ENCODE peak calls at places on chromosomes 1 and 21, in nine cellular contexts. One of them, this sample, is unnamed.

GRCh38 chr1:38817958-38818705 is 41.4 kb downstream of the RRAGC start:
- DNase-seq in colonic mucosa: no peak
- DNase-seq in aorta: peak
- DNase-seq in HT-29: no peak
- DNase-seq in CD4-positive, CD25-positive, alpha-beta regulatory T cell: peak
- DNase-seq in activated naive CD4-positive, alpha-beta T cell treated with anti-CD3 and anti-CD28 coated beads for 36 hours: peak
- DNase-seq in DND-41: no peak
- DNase-seq in heart left ventricle: no peak
- DNase-seq in SK-N-MC: no peak
- DNase-seq in this sample: no peak

GRCh38 chr1:59497616-59498015 is 200.7 kb downstream of the FGGY start:
- DNase-seq in colonic mucosa: no peak
- DNase-seq in SK-N-MC: no peak
- DNase-seq in heart left ventricle: no peak
- DNase-seq in DND-41: no peak
- DNase-seq in activated naive CD4-positive, alpha-beta T cell treated with anti-CD3 and anti-CD28 coated beads for 36 hours: no peak
- DNase-seq in CD4-positive, CD25-positive, alpha-beta regulatory T cell: no peak
- DNase-seq in HT-29: no peak
- DNase-seq in aorta: no peak
- DNase-seq in this sample: no peak

GRCh38 chr1:47407481-47407880 is 8.6 kb upstream of the FOXE3 start:
- DNase-seq in heart left ventricle: no peak
- DNase-seq in HT-29: no peak
- DNase-seq in activated naive CD4-positive, alpha-beta T cell treated with anti-CD3 and anti-CD28 coated beads for 36 hours: no peak
- DNase-seq in SK-N-MC: no peak
- DNase-seq in CD4-positive, CD25-positive, alpha-beta regulatory T cell: no peak
- DNase-seq in colonic mucosa: no peak
- DNase-seq in aorta: no peak
- DNase-seq in DND-41: no peak
- DNase-seq in this sample: no peak

GRCh38 chr1:203534526-203534925 is 40.6 kb downstream of the OPTC start:
- DNase-seq in SK-N-MC: no peak
- DNase-seq in heart left ventricle: peak
- DNase-seq in colonic mucosa: no peak
- DNase-seq in activated naive CD4-positive, alpha-beta T cell treated with anti-CD3 and anti-CD28 coated beads for 36 hours: no peak
- DNase-seq in HT-29: no peak
- DNase-seq in DND-41: no peak
- DNase-seq in CD4-positive, CD25-positive, alpha-beta regulatory T cell: no peak
- DNase-seq in aorta: peak
- DNase-seq in this sample: no peak

GRCh38 chr21:35336534-35336933 is 287.4 kb upstream of the RUNX1 start:
- DNase-seq in activated naive CD4-positive, alpha-beta T cell treated with anti-CD3 and anti-CD28 coated beads for 36 hours: peak
- DNase-seq in heart left ventricle: no peak
- DNase-seq in aorta: no peak
- DNase-seq in SK-N-MC: no peak
- DNase-seq in colonic mucosa: no peak
- DNase-seq in CD4-positive, CD25-positive, alpha-beta regulatory T cell: no peak
- DNase-seq in HT-29: no peak
- DNase-seq in DND-41: no peak
- DNase-seq in this sample: no peak

GRCh38 chr1:118659646-118660045 is 328.5 kb downstream of the TBX15 start:
- DNase-seq in aorta: no peak
- DNase-seq in heart left ventricle: no peak
- DNase-seq in CD4-positive, CD25-positive, alpha-beta regulatory T cell: no peak
- DNase-seq in colonic mucosa: no peak
- DNase-seq in HT-29: no peak
- DNase-seq in DND-41: no peak
- DNase-seq in SK-N-MC: no peak
- DNase-seq in activated naive CD4-positive, alpha-beta T cell treated with anti-CD3 and anti-CD28 coated beads for 36 hours: no peak
- DNase-seq in this sample: no peak

GRCh38 chr1:176879784-176880620 is 284.5 kb downstream of the ASTN1 start:
- DNase-seq in SK-N-MC: no peak
- DNase-seq in colonic mucosa: no peak
- DNase-seq in CD4-positive, CD25-positive, alpha-beta regulatory T cell: no peak
- DNase-seq in heart left ventricle: no peak
- DNase-seq in activated naive CD4-positive, alpha-beta T cell treated with anti-CD3 and anti-CD28 coated beads for 36 hours: no peak
- DNase-seq in aorta: no peak
- DNase-seq in HT-29: no peak
- DNase-seq in DND-41: no peak
- DNase-seq in this sample: no peak

GRCh38 chr1:183480971-183481431 is 8.7 kb downstream of the SMG7 start:
- DNase-seq in HT-29: no peak
- DNase-seq in CD4-positive, CD25-positive, alpha-beta regulatory T cell: no peak
- DNase-seq in DND-41: no peak
- DNase-seq in activated naive CD4-positive, alpha-beta T cell treated with anti-CD3 and anti-CD28 coated beads for 36 hours: no peak
- DNase-seq in SK-N-MC: no peak
- DNase-seq in colonic mucosa: no peak
- DNase-seq in heart left ventricle: no peak
- DNase-seq in aorta: no peak
- DNase-seq in this sample: no peak

GRCh38 chr1:93969371-93969770 is 60.1 kb upstream of the GCLM start:
- DNase-seq in DND-41: no peak
- DNase-seq in colonic mucosa: no peak
- DNase-seq in SK-N-MC: no peak
- DNase-seq in CD4-positive, CD25-positive, alpha-beta regulatory T cell: no peak
- DNase-seq in aorta: no peak
- DNase-seq in heart left ventricle: no peak
- DNase-seq in HT-29: no peak
- DNase-seq in activated naive CD4-positive, alpha-beta T cell treated with anti-CD3 and anti-CD28 coated beads for 36 hours: no peak
- DNase-seq in this sample: no peak

GRCh38 chr1:191876631-191877030 is 281.6 kb upstream of the RGS18 start:
- DNase-seq in CD4-positive, CD25-positive, alpha-beta regulatory T cell: no peak
- DNase-seq in HT-29: no peak
- DNase-seq in SK-N-MC: no peak
- DNase-seq in heart left ventricle: no peak
- DNase-seq in activated naive CD4-positive, alpha-beta T cell treated with anti-CD3 and anti-CD28 coated beads for 36 hours: no peak
- DNase-seq in DND-41: no peak
- DNase-seq in aorta: no peak
- DNase-seq in colonic mucosa: no peak
- DNase-seq in this sample: no peak

GRCh38 chr1:178651742-178652141 is 73.3 kb upstream of the RALGPS2 start:
- DNase-seq in DND-41: no peak
- DNase-seq in SK-N-MC: no peak
- DNase-seq in activated naive CD4-positive, alpha-beta T cell treated with anti-CD3 and anti-CD28 coated beads for 36 hours: no peak
- DNase-seq in aorta: no peak
- DNase-seq in heart left ventricle: no peak
- DNase-seq in CD4-positive, CD25-positive, alpha-beta regulatory T cell: no peak
- DNase-seq in colonic mucosa: no peak
- DNase-seq in HT-29: no peak
- DNase-seq in this sample: no peak

GRCh38 chr21:26684866-26685265 is 111.8 kb upstream of the CYYR1 start:
- DNase-seq in activated naive CD4-positive, alpha-beta T cell treated with anti-CD3 and anti-CD28 coated beads for 36 hours: no peak
- DNase-seq in SK-N-MC: no peak
- DNase-seq in HT-29: no peak
- DNase-seq in aorta: no peak
- DNase-seq in DND-41: no peak
- DNase-seq in CD4-positive, CD25-positive, alpha-beta regulatory T cell: no peak
- DNase-seq in heart left ventricle: no peak
- DNase-seq in colonic mucosa: no peak
- DNase-seq in this sample: no peak

GRCh38 chr1:96878640-96879039 is 157.1 kb downstream of the PTBP2 start:
- DNase-seq in heart left ventricle: no peak
- DNase-seq in SK-N-MC: no peak
- DNase-seq in CD4-positive, CD25-positive, alpha-beta regulatory T cell: no peak
- DNase-seq in HT-29: no peak
- DNase-seq in colonic mucosa: no peak
- DNase-seq in aorta: no peak
- DNase-seq in activated naive CD4-positive, alpha-beta T cell treated with anti-CD3 and anti-CD28 coated beads for 36 hours: no peak
- DNase-seq in DND-41: no peak
- DNase-seq in this sample: no peak

This sample was measured in amygdala.